ENCODE peak calls at places on chromosomes 2 and 18, in nine cellular contexts. J, P, V, Q, A, Y, C, I and F are unnamed samples.

GRCh38 chr2:237524631-237525030 is 37.6 kb downstream of the MLPH start:
- DNase-seq in A (no peak), I (no peak), J (no peak), Q (no peak), P (no peak), Y (no peak), V (no peak), C (no peak), F (peak; percentile 88)

GRCh38 chr2:16060936-16061338 is 120.6 kb downstream of the MYCN start:
- DNase-seq in Y (no peak), I (no peak), V (no peak), Q (no peak), A (no peak), J (no peak), P (no peak), C (no peak), F (no peak)

GRCh38 chr2:24971300-24971549 is 530 bp downstream of the DNAJC27 start:
- DNase-seq in P (no peak), Q (no peak), A (no peak), V (no peak), I (no peak), C (no peak), J (no peak), Y (no peak), F (no peak)

GRCh38 chr2:176370423-176370822 is 101.2 kb downstream of the MTX2 start:
- DNase-seq in J (no peak), Q (no peak), Y (no peak), I (no peak), V (no peak), C (no peak), P (no peak), A (no peak), F (no peak)

GRCh38 chr18:43278401-43278800 is 1.1 kb upstream of the SYT4 start:
- DNase-seq in Y (no peak), A (no peak), I (no peak), Q (no peak), V (no peak), P (no peak), C (no peak), J (no peak), F (no peak)

GRCh38 chr2:241894056-241894641 is 24.6 kb downstream of the RTP5 start:
- DNase-seq in A (peak; percentile 51), J (peak; percentile 62), C (no peak), Q (peak; percentile 78), I (no peak), V (no peak), P (no peak), Y (no peak), F (no peak)

GRCh38 chr2:44533508-44533907 is 171.8 kb downstream of the CAMKMT start:
- DNase-seq in V (no peak), C (no peak), J (no peak), Y (no peak), A (no peak), I (no peak), Q (no peak), P (no peak), F (no peak)

GRCh38 chr2:200127852-200128251 is 172.5 kb downstream of the MAIP1 start:
- DNase-seq in P (no peak), Q (no peak), C (peak; percentile 58), V (no peak), A (no peak), I (no peak), Y (no peak), J (no peak), F (peak; percentile 72)

GRCh38 chr2:68577183-68577582 is 66.2 kb upstream of the PROKR1 start:
- DNase-seq in Y (no peak), Q (no peak), A (no peak), J (no peak), I (no peak), V (no peak), P (no peak), C (no peak), F (no peak)

GRCh38 chr2:65647249-65647842 is 214.9 kb upstream of the SPRED2 start:
- DNase-seq in J (no peak), Y (no peak), Q (no peak), V (no peak), C (no peak), A (no peak), P (no peak), I (no peak), F (no peak)

GRCh38 chr2:50953021-50953420 is 78.9 kb downstream of the NRXN1 start:
- DNase-seq in Q (no peak), J (no peak), P (no peak), Y (no peak), V (no peak), A (no peak), C (no peak), I (no peak), F (no peak)

GRCh38 chr18:12880532-12880892 is 3.5 kb downstream of the PTPN2 start:
- DNase-seq in J (no peak), A (no peak), Y (no peak), V (no peak), C (no peak), Q (no peak), P (no peak), I (no peak), F (no peak)

GRCh38 chr18:934518-935123 is 29.9 kb downstream of the ADCYAP1 start:
- DNase-seq in Y (no peak), V (no peak), P (no peak), A (peak; percentile 12), Q (no peak), C (no peak), J (peak; percentile 63), I (no peak), F (no peak)

GRCh38 chr2:103289101-103289725 is 527.4 kb downstream of the TMEM182 start:
- DNase-seq in V (no peak), A (no peak), I (no peak), Y (no peak), C (no peak), Q (no peak), P (no peak), J (no peak), F (no peak)

GRCh38 chr2:15058015-15058414 is 425.5 kb downstream of the LRATD1 start:
- DNase-seq in I (no peak), A (no peak), C (no peak), Q (no peak), J (no peak), P (no peak), Y (no peak), V (no peak), F (no peak)

GRCh38 chr2:210503622-210504300 is 27.2 kb upstream of the LANCL1 start:
- DNase-seq in V (no peak), Q (no peak), I (no peak), A (no peak), J (no peak), C (no peak), P (no peak), Y (no peak), F (no peak)

GRCh38 chr2:99936065-99936464 is 206.3 kb downstream of the AFF3 start:
- DNase-seq in I (no peak), J (no peak), A (no peak), P (no peak), C (no peak), V (no peak), Q (no peak), Y (no peak), F (no peak)

GRCh38 chr2:239966029-239966847 is 58.9 kb downstream of the NDUFA10 start:
- DNase-seq in C (no peak), Y (no peak), P (no peak), Q (peak; percentile 78), V (no peak), I (no peak), A (no peak), J (peak; percentile 48), F (no peak)

GRCh38 chr18:45325791-45326190 is 289.5 kb upstream of the SLC14A2 start:
- DNase-seq in Q (no peak), V (no peak), J (no peak), C (no peak), I (no peak), A (no peak), Y (no peak), P (no peak), F (no peak)
- H3K27ac ChIP-seq in Q (no peak overlapping the region), V (no peak overlapping the region), J (peak overlapping the region; percentile 33), C (no peak overlapping the region), I (no peak overlapping the region), A (no peak overlapping the region), Y (no peak overlapping the region), P (no peak overlapping the region), F (no peak overlapping the region)

DNA sequence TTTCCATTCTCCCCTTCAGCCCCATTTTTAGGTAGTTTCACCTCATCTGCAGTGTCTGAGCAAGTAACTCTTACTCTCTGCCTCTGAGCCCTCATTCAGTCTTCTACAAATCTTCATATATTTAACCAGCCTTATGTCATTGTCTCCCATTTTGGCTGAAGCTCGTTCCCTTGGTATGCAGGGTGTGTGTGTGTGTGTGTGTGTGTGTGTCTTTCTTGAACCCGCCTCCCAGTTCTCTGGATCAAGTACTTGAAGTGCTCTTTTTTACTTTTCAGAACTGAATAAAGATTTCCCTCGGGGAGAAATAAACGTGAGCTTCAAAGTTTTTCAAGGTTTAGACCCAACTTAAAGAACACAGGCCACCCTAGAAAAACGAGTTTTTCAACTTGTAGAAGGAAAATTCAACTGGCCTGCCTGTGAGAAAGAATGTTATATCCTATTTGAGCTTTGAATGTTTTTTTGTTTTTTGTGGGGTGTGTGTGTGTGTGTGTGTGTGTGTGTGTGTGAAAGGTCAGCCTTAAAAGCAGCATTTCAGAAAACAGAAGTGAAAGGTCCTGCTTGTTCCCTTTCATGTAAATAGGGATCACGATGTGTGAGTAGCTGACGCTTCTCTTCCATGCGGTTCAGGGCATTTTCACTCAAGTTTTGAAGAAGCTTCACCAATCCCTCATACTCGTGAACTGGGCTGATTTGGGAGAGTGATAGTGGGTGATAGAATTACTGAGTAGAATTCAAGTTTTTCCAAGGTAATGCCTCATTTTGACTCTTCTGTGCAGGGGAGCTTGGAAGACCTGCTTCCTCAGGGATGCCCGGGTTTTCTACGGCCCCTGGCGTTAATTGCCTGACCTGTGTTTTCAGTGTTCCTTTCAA is 50.6 kb upstream of the EML6 start:
- DNase-seq in V (peak; percentile 28), C (no peak), J (no peak), Y (no peak), P (no peak), Q (no peak), I (no peak), A (no peak), F (no peak)
- H3K4me1 ChIP-seq in V (peaks cover 30% of the 10 kb centered on the region), C (peaks cover 33% of the 10 kb centered on the region), J (peaks cover 60% of the 10 kb centered on the region), Y (peaks cover 32% of the 10 kb centered on the region), P (no peaks in the 10 kb centered on the region), Q (peaks cover 71% of the 10 kb centered on the region), I (peaks cover 46% of the 10 kb centered on the region), A (peaks cover 78% of the 10 kb centered on the region), F (peaks cover 5% of the 10 kb centered on the region)

DNA sequence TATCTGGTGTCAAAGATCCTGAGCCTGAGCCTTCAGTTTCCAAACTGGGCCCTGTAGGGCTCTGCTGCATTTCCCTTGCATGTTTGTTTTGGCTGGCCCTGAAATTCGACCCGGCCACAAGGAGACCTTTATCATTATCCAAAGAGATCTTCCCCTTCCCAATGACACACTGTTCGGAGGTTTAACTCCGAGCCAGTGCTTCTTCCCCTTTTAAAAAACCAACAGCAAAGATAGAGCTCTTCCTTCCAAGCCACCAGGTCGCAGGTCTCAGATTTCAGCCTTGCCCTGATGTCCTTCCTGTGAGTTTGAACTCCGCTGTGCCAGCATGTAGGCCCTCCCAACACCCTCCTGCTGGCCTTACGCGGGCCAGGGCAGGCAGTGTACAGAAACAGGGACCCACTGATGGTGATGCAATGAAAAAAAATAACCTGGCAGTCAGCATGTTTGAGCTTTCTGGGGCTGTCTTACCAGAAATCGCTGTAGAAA is 53.1 kb downstream of the FECH start:
- DNase-seq in J (no peak), C (no peak), Q (no peak), I (no peak), P (no peak), Y (no peak), V (no peak), A (no peak), F (no peak)
- H3K27ac ChIP-seq in J (no peak overlapping the region), C (no peak overlapping the region), Q (no peak overlapping the region), I (no peak overlapping the region), P (no peak overlapping the region), Y (no peak overlapping the region), V (no peak overlapping the region), A (no peak overlapping the region), F (no peak overlapping the region)

GRCh38 chr2:234444242-234444641 is 52.6 kb downstream of the ARL4C start:
- DNase-seq in I (no peak), A (no peak), Y (no peak), J (no peak), Q (no peak), V (no peak), P (no peak), C (no peak), F (no peak)
- H3K4me1 ChIP-seq in I (no peaks in the 10 kb centered on the region), A (peaks cover 21% of the 10 kb centered on the region), Y (peaks cover 36% of the 10 kb centered on the region), J (peaks cover 35% of the 10 kb centered on the region), Q (peaks cover 28% of the 10 kb centered on the region), V (peaks cover 3% of the 10 kb centered on the region), P (no peaks in the 10 kb centered on the region), C (peaks cover 6% of the 10 kb centered on the region), F (no peaks in the 10 kb centered on the region)